ENCODE peak calls at places on chromosomes 5 and 9, in six cellular contexts. One of them, this sample, is unnamed.

GRCh38 chr5:116944171-116944570 is 369.5 kb upstream of the SEMA6A start:
- DNase-seq in osteocyte: no peak
- DNase-seq in lower lobe of right lung: no peak
- DNase-seq in stimulated activated CD4-positive, alpha-beta T cell treated with anti-CD3 and anti-CD28 coated beads, TNF-alpha, amount 100 ng/mL, for 24 hours: no peak
- DNase-seq in mucosa of gallbladder: peak
- DNase-seq in heart left ventricle: no peak
- DNase-seq in this sample: no peak

GRCh38 chr5:67014957-67015400 is 181.6 kb downstream of the CD180 start:
- DNase-seq in osteocyte: no peak
- DNase-seq in lower lobe of right lung: no peak
- DNase-seq in stimulated activated CD4-positive, alpha-beta T cell treated with anti-CD3 and anti-CD28 coated beads, TNF-alpha, amount 100 ng/mL, for 24 hours: no peak
- DNase-seq in mucosa of gallbladder: no peak
- DNase-seq in heart left ventricle: no peak
- DNase-seq in this sample: no peak

GRCh38 chr9:97387504-97387886 is 24.4 kb upstream of the TDRD7 start:
- DNase-seq in osteocyte: no peak
- DNase-seq in lower lobe of right lung: no peak
- DNase-seq in stimulated activated CD4-positive, alpha-beta T cell treated with anti-CD3 and anti-CD28 coated beads, TNF-alpha, amount 100 ng/mL, for 24 hours: no peak
- DNase-seq in mucosa of gallbladder: no peak
- DNase-seq in heart left ventricle: no peak
- DNase-seq in this sample: no peak

GRCh38 chr5:124289122-124289521 is 457.3 kb downstream of the ZNF608 start:
- DNase-seq in osteocyte: no peak
- DNase-seq in lower lobe of right lung: peak
- DNase-seq in stimulated activated CD4-positive, alpha-beta T cell treated with anti-CD3 and anti-CD28 coated beads, TNF-alpha, amount 100 ng/mL, for 24 hours: no peak
- DNase-seq in mucosa of gallbladder: no peak
- DNase-seq in heart left ventricle: peak
- DNase-seq in this sample: no peak

GRCh38 chr5:113989913-113990305 is 372.0 kb upstream of the KCNN2 start:
- DNase-seq in osteocyte: no peak
- DNase-seq in lower lobe of right lung: no peak
- DNase-seq in stimulated activated CD4-positive, alpha-beta T cell treated with anti-CD3 and anti-CD28 coated beads, TNF-alpha, amount 100 ng/mL, for 24 hours: no peak
- DNase-seq in mucosa of gallbladder: no peak
- DNase-seq in heart left ventricle: no peak
- DNase-seq in this sample: no peak

GRCh38 chr5:41869150-41869738 is 981 bp downstream of the OXCT1 start:
- DNase-seq in osteocyte: no peak
- DNase-seq in lower lobe of right lung: peak
- DNase-seq in stimulated activated CD4-positive, alpha-beta T cell treated with anti-CD3 and anti-CD28 coated beads, TNF-alpha, amount 100 ng/mL, for 24 hours: no peak
- DNase-seq in mucosa of gallbladder: peak
- DNase-seq in heart left ventricle: peak
- DNase-seq in this sample: no peak

GRCh38 chr5:179795049-179795862 is 1.5 kb downstream of the LTC4S start:
- DNase-seq in osteocyte: no peak
- DNase-seq in lower lobe of right lung: peak
- DNase-seq in stimulated activated CD4-positive, alpha-beta T cell treated with anti-CD3 and anti-CD28 coated beads, TNF-alpha, amount 100 ng/mL, for 24 hours: no peak
- DNase-seq in mucosa of gallbladder: no peak
- DNase-seq in heart left ventricle: no peak
- DNase-seq in this sample: no peak

GRCh38 chr9:17437813-17438212 is 141.1 kb upstream of the SH3GL2 start:
- DNase-seq in osteocyte: no peak
- DNase-seq in lower lobe of right lung: no peak
- DNase-seq in stimulated activated CD4-positive, alpha-beta T cell treated with anti-CD3 and anti-CD28 coated beads, TNF-alpha, amount 100 ng/mL, for 24 hours: no peak
- DNase-seq in mucosa of gallbladder: no peak
- DNase-seq in heart left ventricle: no peak
- DNase-seq in this sample: no peak

GRCh38 chr9:96587295-96587694 is 32.3 kb downstream of the CDC14B start:
- DNase-seq in osteocyte: no peak
- DNase-seq in lower lobe of right lung: no peak
- DNase-seq in stimulated activated CD4-positive, alpha-beta T cell treated with anti-CD3 and anti-CD28 coated beads, TNF-alpha, amount 100 ng/mL, for 24 hours: no peak
- DNase-seq in mucosa of gallbladder: no peak
- DNase-seq in heart left ventricle: no peak
- DNase-seq in this sample: no peak

GRCh38 chr5:149056611-149057165 is 6.2 kb downstream of the SH3TC2 start:
- DNase-seq in osteocyte: no peak
- DNase-seq in lower lobe of right lung: no peak
- DNase-seq in stimulated activated CD4-positive, alpha-beta T cell treated with anti-CD3 and anti-CD28 coated beads, TNF-alpha, amount 100 ng/mL, for 24 hours: no peak
- DNase-seq in mucosa of gallbladder: no peak
- DNase-seq in heart left ventricle: no peak
- DNase-seq in this sample: no peak

GRCh38 chr5:64814073-64814472 is 45.3 kb downstream of the CWC27 start:
- DNase-seq in osteocyte: no peak
- DNase-seq in lower lobe of right lung: no peak
- DNase-seq in stimulated activated CD4-positive, alpha-beta T cell treated with anti-CD3 and anti-CD28 coated beads, TNF-alpha, amount 100 ng/mL, for 24 hours: no peak
- DNase-seq in mucosa of gallbladder: no peak
- DNase-seq in heart left ventricle: no peak
- DNase-seq in this sample: no peak

GRCh38 chr5:132190161-132190817 is 37.4 kb downstream of the P4HA2 start:
- DNase-seq in osteocyte: peak
- DNase-seq in lower lobe of right lung: no peak
- DNase-seq in stimulated activated CD4-positive, alpha-beta T cell treated with anti-CD3 and anti-CD28 coated beads, TNF-alpha, amount 100 ng/mL, for 24 hours: no peak
- DNase-seq in mucosa of gallbladder: peak
- DNase-seq in heart left ventricle: no peak
- DNase-seq in this sample: peak

GRCh38 chr5:86968311-86968753 is 299.4 kb upstream of the RASA1 start:
- DNase-seq in osteocyte: no peak
- DNase-seq in lower lobe of right lung: no peak
- DNase-seq in stimulated activated CD4-positive, alpha-beta T cell treated with anti-CD3 and anti-CD28 coated beads, TNF-alpha, amount 100 ng/mL, for 24 hours: no peak
- DNase-seq in mucosa of gallbladder: no peak
- DNase-seq in heart left ventricle: peak
- DNase-seq in this sample: no peak

GRCh38 chr5:119071573-119071874 is 637 bp downstream of the DMXL1 start:
- DNase-seq in osteocyte: no peak
- DNase-seq in lower lobe of right lung: no peak
- DNase-seq in stimulated activated CD4-positive, alpha-beta T cell treated with anti-CD3 and anti-CD28 coated beads, TNF-alpha, amount 100 ng/mL, for 24 hours: no peak
- DNase-seq in mucosa of gallbladder: no peak
- DNase-seq in heart left ventricle: no peak
- DNase-seq in this sample: no peak